ENCODE peak calls at places on chromosome 7, in eight cellular contexts. O is adrenal gland; Z is OCI-LY7; W is HCT116; P is CD8-positive, alpha-beta T cell; H is left ventricle myocardium inferior; C is heart right ventricle; B is esophagus squamous epithelium. S is an unnamed sample.

GRCh38 chr7:35729061-35729783 is 34.3 kb upstream of the HERPUD2 start:
- DNase-seq in C (no peak), Z (peak), P (peak), B (no peak), W (no peak), O (no peak), H (no peak), S (no peak)

GRCh38 chr7:131110294-131111080 is 217.2 kb upstream of the MKLN1 start:
- DNase-seq in P (no peak), W (no peak), C (no peak), O (no peak), Z (no peak), B (no peak), H (no peak), S (no peak)

GRCh38 chr7:135175931-135176330 is 5.4 kb upstream of the CYREN start:
- DNase-seq in C (no peak), H (no peak), P (no peak), Z (no peak), W (no peak), O (no peak), B (no peak), S (no peak)

GRCh38 chr7:66413379-66414114 is 208.4 kb downstream of the TPST1 start:
- DNase-seq in P (peak), Z (peak), O (peak), H (peak), B (peak), C (peak), W (no peak), S (peak)

GRCh38 chr7:142228681-142229080 is 29.2 kb downstream of the PRSS58 start:
- DNase-seq in B (no peak), H (no peak), C (no peak), O (no peak), W (no peak), Z (no peak), P (no peak), S (no peak)

GRCh38 chr7:105245398-105246099 is 143.2 kb downstream of the SRPK2 start:
- DNase-seq in W (no peak), H (no peak), Z (peak), C (no peak), P (no peak), B (no peak), O (no peak), S (no peak)

GRCh38 chr7:83442911-83443310 is 206.0 kb downstream of the SEMA3E start:
- DNase-seq in C (no peak), B (no peak), H (no peak), W (no peak), O (no peak), P (no peak), Z (no peak), S (no peak)

GRCh38 chr7:114418117-114418516 is 3.5 kb downstream of the FOXP2 start:
- DNase-seq in O (no peak), W (no peak), H (no peak), C (no peak), Z (no peak), P (no peak), B (no peak), S (no peak)

GRCh38 chr7:88217675-88218427 is 2.0 kb downstream of the SRI start:
- DNase-seq in H (no peak), W (no peak), Z (peak), C (no peak), P (no peak), O (no peak), B (no peak), S (no peak)

GRCh38 chr7:51045319-51046102 is 262.8 kb upstream of the GRB10 start:
- DNase-seq in O (no peak), Z (no peak), P (no peak), B (no peak), H (no peak), C (no peak), W (peak), S (no peak)

GRCh38 chr7:115044224-115044623 is 122.3 kb downstream of the MDFIC start:
- DNase-seq in H (no peak), Z (no peak), O (no peak), B (no peak), C (no peak), W (no peak), P (no peak), S (no peak)

GRCh38 chr7:92614586-92615237 is 24.5 kb upstream of the FAM133B start:
- DNase-seq in W (no peak), C (no peak), O (peak), P (no peak), B (no peak), Z (no peak), H (peak), S (no peak)

GRCh38 chr7:130380121-130380860 is at the start of gene CPA1:
- DNase-seq in B (no peak), Z (no peak), H (no peak), W (no peak), O (no peak), C (no peak), P (no peak), S (no peak)

GRCh38 chr7:110003827-110004226 is 1087.1 kb upstream of the LRRN3 start:
- DNase-seq in O (no peak), Z (no peak), P (no peak), H (no peak), B (no peak), C (no peak), W (no peak), S (no peak)

GRCh38 chr7:15525652-15526263 is 36.1 kb downstream of the AGMO start:
- DNase-seq in H (no peak), O (no peak), B (no peak), Z (no peak), P (no peak), C (no peak), W (no peak), S (no peak)

GRCh38 chr7:105191329-105191728 is 177.3 kb downstream of the KMT2E start:
- DNase-seq in Z (no peak), O (no peak), P (no peak), B (no peak), H (no peak), W (no peak), C (no peak), S (no peak)

GRCh38 chr7:34315032-34315431 is 343.0 kb upstream of the NPSR1 start:
- DNase-seq in P (no peak), Z (no peak), W (no peak), B (no peak), H (no peak), O (no peak), C (no peak), S (no peak)

GRCh38 chr7:16343612-16344011 is 77.7 kb downstream of the CRPPA start:
- DNase-seq in W (no peak), C (no peak), Z (no peak), B (no peak), H (no peak), O (no peak), P (no peak), S (no peak)

GRCh38 chr7:151428393-151429231 is 11.3 kb downstream of the CRYGN start:
- DNase-seq in W (no peak), P (no peak), B (no peak), Z (no peak), O (no peak), H (no peak), C (no peak), S (no peak)

GRCh38 chr7:129689995-129690581 is 78.6 kb downstream of the NRF1 start:
- DNase-seq in P (no peak), H (no peak), O (no peak), B (no peak), W (no peak), C (no peak), Z (no peak), S (peak)

GRCh38 chr7:17626215-17626614 is 314.1 kb downstream of the SNX13 start:
- DNase-seq in W (no peak), Z (no peak), O (no peak), B (no peak), C (no peak), P (no peak), H (no peak), S (no peak)

GRCh38 chr7:129401968-129402860 is 32.0 kb upstream of the STRIP2 start:
- DNase-seq in C (no peak), Z (peak), H (no peak), O (no peak), B (no peak), W (no peak), P (peak), S (no peak)

GRCh38 chr7:76514926-76515325 is 4.6 kb downstream of the UPK3B start:
- DNase-seq in B (no peak), O (no peak), W (no peak), H (no peak), C (no peak), P (no peak), Z (no peak), S (no peak)

GRCh38 chr7:1823376-1824150 is 153.5 kb downstream of the ELFN1 start:
- DNase-seq in W (no peak), C (no peak), O (no peak), H (peak), B (no peak), P (no peak), Z (no peak), S (no peak)

GRCh38 chr7:103613655-103614642 is 167.9 kb upstream of the SLC26A5 start:
- DNase-seq in P (no peak), H (no peak), C (no peak), W (no peak), Z (no peak), B (no peak), O (no peak), S (no peak)

GRCh38 chr7:2138146-2138765 is 94.5 kb downstream of the MAD1L1 start:
- DNase-seq in C (peak), W (no peak), O (no peak), Z (no peak), H (no peak), P (peak), B (no peak), S (no peak)

GRCh38 chr7:102424129-102424551 is 9.2 kb upstream of the ORAI2 start:
- DNase-seq in O (no peak), W (no peak), H (no peak), Z (peak), P (no peak), B (no peak), C (no peak), S (no peak)

GRCh38 chr7:48147078-48147591 is 24.1 kb upstream of the ABCA13 start:
- DNase-seq in P (no peak), C (no peak), Z (no peak), W (no peak), H (no peak), B (no peak), O (no peak), S (no peak)

GRCh38 chr7:30799206-30799975 is 28.2 kb downstream of the MINDY4 start:
- DNase-seq in B (no peak), W (no peak), O (no peak), P (no peak), Z (peak), H (peak), C (no peak), S (no peak)

GRCh38 chr7:158811461-158811860 is 17.8 kb downstream of the ESYT2 start:
- DNase-seq in O (peak), Z (no peak), C (no peak), W (no peak), H (no peak), B (no peak), P (peak), S (peak)
- H3K27ac ChIP-seq in O (peak), Z (no peak), C (peak), W (peak), H (peak), B (peak), P (peak), S (peak)

DNA sequence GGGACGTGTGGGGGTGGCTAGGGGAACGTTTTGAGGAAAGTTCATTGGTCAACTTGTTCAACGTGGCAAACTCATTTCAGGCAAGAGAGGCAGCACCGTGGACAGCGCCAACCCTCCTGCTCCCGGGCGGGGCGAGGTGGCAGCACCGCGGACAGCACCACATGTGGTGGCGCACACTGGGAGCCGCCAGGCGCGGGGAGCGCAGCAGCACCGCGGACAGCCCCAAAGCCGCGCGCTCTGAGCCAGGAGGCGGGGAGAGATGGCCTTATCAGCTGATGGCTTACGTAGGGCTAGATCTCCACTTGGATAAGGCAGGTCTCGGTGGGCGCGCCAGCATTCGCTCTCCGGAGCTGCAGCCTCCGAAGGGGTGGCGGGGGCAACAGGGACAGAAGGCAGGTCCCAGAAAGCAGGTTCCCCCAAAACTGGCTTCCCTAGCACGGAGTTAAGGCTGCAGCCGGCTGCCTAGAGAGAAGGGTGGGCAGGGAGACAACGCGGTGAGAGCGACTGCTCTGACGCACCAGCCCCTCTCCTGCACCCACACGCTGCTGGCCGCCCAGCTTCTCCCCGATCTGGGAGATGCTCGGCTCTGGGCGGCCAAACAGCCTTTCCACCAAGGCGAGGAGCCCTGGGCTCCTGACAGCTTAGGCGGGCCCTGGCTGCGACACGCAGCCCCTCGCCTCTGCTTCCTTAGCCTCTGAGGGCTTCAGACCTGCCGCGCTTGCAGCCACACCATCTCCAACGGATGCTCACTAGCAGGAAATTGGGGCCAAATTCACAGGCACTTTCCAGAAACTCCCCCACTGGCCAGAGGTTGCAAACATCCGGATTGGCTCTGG is at the start of gene HTR5A:
- DNase-seq in P (peak), Z (peak), O (peak), C (peak), B (peak), W (peak), H (peak), S (peak)
- TF ChIP-seq CTCF in P (no peak), Z (no peak), O (no peak), C (no peak), B (no peak), W (no peak), H (no peak), S (no peak)

GRCh38 chr7:149837620-149838223 is 453 bp upstream of the ZNF862 start:
- DNase-seq in C (no peak), B (no peak), O (no peak), P (no peak), W (no peak), H (no peak), Z (no peak), S (no peak)

GRCh38 chr7:149839933-149840332 is 1.8 kb downstream of the ZNF862 start:
- DNase-seq in H (no peak), O (no peak), C (no peak), W (no peak), P (no peak), Z (no peak), B (no peak), S (no peak)

GRCh38 chr7:149836434-149836833 is 1.7 kb upstream of the ZNF862 start:
- DNase-seq in H (no peak), C (no peak), B (no peak), Z (no peak), W (no peak), P (no peak), O (no peak), S (no peak)

GRCh38 chr7:149838224-149838991 is at the start of gene ZNF862:
- DNase-seq in W (peak), Z (peak), P (peak), C (peak), H (peak), B (peak), O (peak), S (peak)

DNA sequence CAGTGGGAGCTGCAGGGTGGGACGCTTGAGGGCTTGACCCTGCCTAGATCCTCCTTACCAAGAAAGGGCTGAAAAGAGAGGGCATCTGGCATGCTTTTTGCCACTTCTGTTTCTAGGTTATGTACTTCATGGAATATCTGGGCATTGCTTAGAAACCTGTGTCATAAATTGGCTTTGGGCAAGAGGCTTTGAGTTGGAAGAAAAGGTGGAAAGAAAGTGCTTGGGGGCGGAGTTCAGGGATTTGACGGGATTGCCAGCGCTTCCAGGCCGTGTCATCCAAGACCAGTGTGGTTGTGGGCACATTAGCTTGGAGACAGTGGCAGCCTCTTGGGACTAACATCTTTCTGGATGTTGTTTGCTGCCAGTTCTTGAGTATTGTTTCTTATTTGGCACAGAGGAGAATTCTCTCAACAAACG is 825 bp downstream of the ZNF862 start:
- DNase-seq in Z (no peak), H (no peak), C (no peak), W (no peak), P (no peak), O (no peak), B (no peak), S (no peak)
- H3K27ac ChIP-seq in Z (peak), H (peak), C (peak), W (peak), P (peak), O (peak), B (peak), S (peak)

DNA sequence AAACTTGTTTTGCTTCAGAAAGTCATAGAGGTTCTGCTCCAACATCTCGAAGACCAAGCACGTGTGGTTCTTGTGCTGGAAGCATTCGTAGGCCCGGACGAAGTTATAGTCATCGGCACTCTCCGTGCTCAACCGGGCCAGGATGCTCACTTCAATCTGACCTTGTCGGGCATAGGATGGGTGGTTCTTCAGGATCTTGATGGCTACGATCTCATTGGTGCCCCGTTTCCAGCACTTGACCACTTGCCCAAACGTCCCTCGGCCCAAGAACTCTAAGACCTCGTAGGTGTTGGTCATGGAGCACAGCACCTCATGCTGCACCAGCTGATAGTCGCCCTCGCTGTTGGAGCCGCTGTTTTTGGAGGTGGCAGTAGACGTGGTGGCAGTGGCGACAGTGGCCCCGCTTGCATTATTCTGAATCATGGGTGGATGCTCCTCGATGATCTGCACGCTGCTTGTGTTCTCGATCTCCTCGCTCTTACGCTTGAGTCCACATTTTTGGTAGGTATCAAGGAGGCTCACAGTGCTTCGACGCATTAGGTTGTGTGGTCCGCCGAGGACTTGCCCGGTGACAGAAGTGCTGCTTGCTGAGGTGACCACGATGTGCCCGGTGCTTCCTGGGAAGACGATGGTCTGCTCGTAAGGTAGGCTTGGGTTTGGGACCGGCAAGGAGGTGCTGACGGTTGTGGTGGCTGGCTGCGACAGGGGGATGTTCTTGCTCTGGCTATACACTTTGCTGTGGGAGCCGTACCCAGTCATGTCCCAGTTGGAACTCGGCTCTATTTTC is 61.4 kb downstream of the HIPK2 start:
- DNase-seq in H (no peak), O (no peak), P (no peak), C (no peak), W (no peak), Z (no peak), B (no peak), S (no peak)
- TF ChIP-seq CTCF in H (no peak), O (no peak), P (no peak), C (no peak), W (no peak), Z (no peak), B (no peak), S (no peak)

DNA sequence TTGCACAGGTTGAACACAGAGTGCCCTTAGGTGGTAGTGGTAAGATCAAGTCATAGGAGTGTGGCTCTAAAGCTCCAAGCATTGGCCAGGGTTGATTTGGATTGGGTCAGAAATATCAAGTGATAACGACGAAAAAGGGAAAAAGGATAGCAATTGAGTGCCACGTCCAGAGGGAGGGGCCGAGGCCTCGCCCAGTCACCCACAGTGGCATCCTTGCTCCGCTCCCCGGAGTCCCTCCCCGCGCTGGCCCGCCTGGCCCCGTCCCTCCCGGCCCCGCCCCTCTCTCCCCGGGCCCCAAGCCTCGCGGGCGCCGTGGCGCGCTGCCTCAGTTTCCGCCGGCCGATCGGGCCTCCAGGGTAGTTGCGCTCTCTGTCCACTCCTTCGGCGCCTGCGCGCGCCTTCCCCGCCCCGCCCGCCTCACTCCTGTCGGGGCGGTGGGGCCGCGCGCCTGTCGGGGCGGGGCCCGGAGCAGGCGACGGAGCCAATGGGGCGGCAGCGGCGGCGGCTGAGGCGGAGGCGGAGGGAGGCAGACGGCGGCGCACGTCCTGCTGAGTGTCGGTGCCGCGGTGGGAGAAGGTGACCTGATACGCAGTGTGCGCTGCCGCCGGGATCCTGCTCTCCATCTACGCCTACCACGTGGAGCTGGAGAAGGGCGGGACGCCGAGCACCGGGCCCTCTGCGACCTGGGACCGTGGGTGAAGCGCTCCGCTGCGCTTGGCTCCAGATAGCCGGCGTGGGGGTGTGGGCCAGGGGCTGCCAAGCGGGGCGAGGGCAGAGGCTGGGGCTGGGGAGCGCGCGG is 209.1 kb upstream of the ZNF722 start:
- DNase-seq in W (no peak), P (no peak), B (no peak), O (no peak), Z (no peak), H (peak), C (no peak), S (no peak)
- H3K27ac ChIP-seq in W (no peak), P (no peak), B (no peak), O (no peak), Z (no peak), H (peak), C (no peak), S (no peak)

GRCh38 chr7:85039196-85039923 is 147.5 kb downstream of the SEMA3D start:
- DNase-seq in Z (no peak), P (no peak), W (no peak), C (no peak), B (no peak), H (no peak), O (no peak), S (no peak)

GRCh38 chr7:85041599-85042216 is 145.1 kb downstream of the SEMA3D start:
- DNase-seq in H (peak), Z (peak), P (no peak), B (no peak), O (peak), C (peak), W (peak), S (peak)

GRCh38 chr7:85033263-85033662 is 153.6 kb downstream of the SEMA3D start:
- DNase-seq in Z (no peak), P (no peak), B (no peak), H (no peak), O (no peak), C (no peak), W (no peak), S (no peak)

DNA sequence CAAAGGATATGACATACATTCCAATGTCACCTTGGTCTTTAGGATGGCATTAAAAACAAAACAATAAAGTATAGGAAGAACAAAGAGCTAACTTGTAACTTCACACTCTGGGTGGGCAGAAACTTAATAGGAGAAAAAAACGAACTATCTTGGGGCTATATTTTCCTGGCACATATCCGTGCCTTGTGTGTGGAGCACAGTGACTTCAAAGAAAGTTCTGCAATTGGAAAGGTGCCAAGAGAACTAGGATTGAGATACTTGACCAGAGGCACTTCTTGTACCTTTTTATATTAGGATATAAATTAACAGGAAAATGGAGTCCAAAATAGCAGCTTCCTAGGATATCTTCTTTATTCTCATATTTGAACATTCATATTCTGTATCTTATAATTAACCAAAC is 148.4 kb downstream of the SEMA3D start:
- DNase-seq in C (no peak), B (no peak), P (no peak), Z (no peak), W (no peak), O (no peak), H (no peak), S (no peak)
- TF ChIP-seq CTCF in C (no peak), B (no peak), P (no peak), Z (no peak), W (no peak), O (no peak), H (no peak), S (no peak)

S was measured in lung.